ENCODE peak calls at places on chromosome 22, in six cellular contexts. G is iPS-NIHi11; L is H54; P is activated CD4-positive, alpha-beta T cell treated with anti-CD3 and anti-CD28 coated beads for 36 hours; M is transverse colon; X is nephron progenitor cell. N is an unnamed sample.

GRCh38 chr22:48968201-48968959 is 859.3 kb downstream of the BRD1 start:
- DNase-seq in L (no peak), G (peak), P (peak), M (peak), X (no peak), N (no peak)

GRCh38 chr22:22009661-22010060 is 27.1 kb upstream of the TOP3B start:
- DNase-seq in G (no peak), M (no peak), L (no peak), X (no peak), P (no peak), N (no peak)

GRCh38 chr22:36182056-36182455 is 19.6 kb downstream of the APOL4 start:
- DNase-seq in G (no peak), L (no peak), M (no peak), P (no peak), X (no peak), N (no peak)

GRCh38 chr22:20758688-20759087 is 15.2 kb upstream of the SERPIND1 start:
- DNase-seq in G (peak), M (no peak), X (no peak), L (no peak), P (no peak), N (no peak)

GRCh38 chr22:26127126-26127525 is 42.1 kb upstream of the SEZ6L start:
- DNase-seq in X (no peak), P (no peak), G (no peak), M (no peak), L (no peak), N (no peak)

GRCh38 chr22:43263645-43264514 is 76.9 kb upstream of the TTLL12 start:
- DNase-seq in M (peak), G (no peak), X (no peak), P (peak), L (no peak), N (no peak)

GRCh38 chr22:20526628-20527355 is 19.4 kb downstream of the MED15 start:
- DNase-seq in M (no peak), P (no peak), X (no peak), L (no peak), G (peak), N (no peak)

GRCh38 chr22:27207907-27208306 is 550.5 kb downstream of the MIAT start:
- DNase-seq in G (no peak), L (no peak), P (no peak), M (no peak), X (no peak), N (peak)

GRCh38 chr22:20155330-20156041 is 4.6 kb upstream of the CCDC188 start:
- DNase-seq in L (peak), P (no peak), G (peak), M (no peak), X (no peak), N (peak)

GRCh38 chr22:24107668-24108067 is 73.6 kb upstream of the SUSD2 start:
- DNase-seq in P (no peak), X (no peak), L (peak), M (peak), G (no peak), N (no peak)

GRCh38 chr22:21686193-21686608 is 20.4 kb downstream of the PPIL2 start:
- DNase-seq in G (no peak), P (no peak), L (no peak), X (no peak), M (no peak), N (no peak)

GRCh38 chr22:40855960-40856512 is 403 bp downstream of the ST13 start:
- DNase-seq in L (peak), X (peak), M (no peak), P (peak), G (peak), N (peak)

GRCh38 chr22:48980409-48980808 is 847.3 kb downstream of the BRD1 start:
- DNase-seq in P (no peak), M (no peak), X (no peak), G (no peak), L (no peak), N (no peak)

GRCh38 chr22:44396021-44396726 is 83.4 kb upstream of the SHISAL1 start:
- DNase-seq in P (no peak), X (no peak), G (peak), L (no peak), M (no peak), N (no peak)

GRCh38 chr22:30241576-30242371 is 4.8 kb downstream of the LIF start:
- DNase-seq in P (no peak), M (no peak), G (no peak), X (no peak), L (no peak), N (no peak)

GRCh38 chr22:30823015-30823370 is 128.3 kb downstream of the OSBP2 start:
- DNase-seq in L (no peak), X (peak), M (no peak), P (peak), G (peak), N (peak)

GRCh38 chr22:44185237-44186120 is 4.8 kb downstream of the PARVG start:
- DNase-seq in M (no peak), L (no peak), G (no peak), X (no peak), P (no peak), N (peak)

GRCh38 chr22:49701380-49702067 is 126.1 kb downstream of the BRD1 start:
- DNase-seq in G (peak), L (no peak), X (no peak), M (no peak), P (peak), N (no peak)

GRCh38 chr22:30605449-30606110 is 1.4 kb upstream of the TCN2 start:
- DNase-seq in X (peak), M (peak), L (peak), P (peak), G (peak), N (peak)

GRCh38 chr22:21025266-21025665 is 7.1 kb downstream of the SLC7A4 start:
- DNase-seq in L (no peak), P (peak), G (no peak), X (no peak), M (no peak), N (no peak)

GRCh38 chr22:28931844-28932561 is 48.6 kb downstream of the ZNRF3 start:
- DNase-seq in M (no peak), X (no peak), L (no peak), G (no peak), P (no peak), N (no peak)

GRCh38 chr22:36197065-36197440 is 4.6 kb downstream of the APOL4 start:
- DNase-seq in M (peak), G (peak), P (no peak), L (no peak), X (peak), N (no peak)

GRCh38 chr22:46262449-46263207 is 515 bp downstream of the PKDREJ start:
- DNase-seq in M (peak), L (no peak), X (peak), P (peak), G (peak), N (peak)

GRCh38 chr22:30325065-30325720 is 1.5 kb downstream of the TBC1D10A start:
- DNase-seq in L (peak), M (peak), X (no peak), G (no peak), P (no peak), N (no peak)

GRCh38 chr22:31240011-31240410 is 27.9 kb downstream of the LIMK2 start:
- DNase-seq in P (no peak), G (no peak), X (no peak), M (no peak), L (no peak), N (no peak)

GRCh38 chr22:44811141-44811540 is 58.8 kb downstream of the ARHGAP8 start:
- DNase-seq in G (no peak), L (no peak), X (no peak), P (no peak), M (no peak), N (no peak)

GRCh38 chr22:29031236-29031982 is 30.2 kb downstream of the C22orf31 start:
- DNase-seq in X (peak), P (no peak), G (peak), L (peak), M (peak), N (no peak)

GRCh38 chr22:41411021-41411851 is 29.5 kb downstream of the TEF start:
- DNase-seq in G (no peak), M (no peak), P (no peak), X (no peak), L (no peak), N (no peak)

N was measured in glutamatergic neuron.